ENCODE peak calls at places on chromosomes 16 and 17, in ten cellular contexts. X is dermis microvascular lymphatic vessel endothelial cell; Y is effector CD4-positive, alpha-beta T cell; M is GM12878; B is stimulated activated CD4-positive, alpha-beta T cell treated with anti-CD3 and anti-CD28 coated beads, Interleukin-1b, Interleukin-23, amount 100 ng/mL, for 4 hours; T is NCI-H2029 treated with DMSO at 0.1 percent for 48 hours; D is SK-N-DZ; K is hypothalamus; A is lower lobe of right lung; G is NCI-H774. W is an unnamed sample.

GRCh38 chr16:3157229-3158013 is 22.6 kb downstream of the ZNF213 start:
- DNase-seq in X (peak), D (peak), A (peak), G (peak), T (no peak), K (no peak), Y (peak), M (no peak), B (peak), W (peak)

GRCh38 chr17:42536048-42536371 is at the start of gene NAGLU:
- DNase-seq in D (peak), Y (peak), G (peak), M (peak), X (peak), T (peak), A (peak), K (peak), B (peak), W (peak)

GRCh38 chr17:48577330-48577945 is 712 bp downstream of the HOXB4 start:
- DNase-seq in M (no peak), K (no peak), B (no peak), A (no peak), T (no peak), Y (no peak), D (no peak), G (no peak), X (no peak), W (no peak)

GRCh38 chr17:34378664-34379101 is 15.7 kb upstream of the CCL1 start:
- DNase-seq in G (no peak), A (peak), D (no peak), T (no peak), B (no peak), M (peak), Y (no peak), X (no peak), K (no peak), W (peak)

GRCh38 chr17:19759934-19760530 is 11.9 kb upstream of the ALDH3A1 start:
- DNase-seq in Y (no peak), B (no peak), A (no peak), D (peak), K (no peak), T (no peak), G (no peak), X (no peak), M (no peak), W (no peak)

GRCh38 chr17:17537311-17538099 is 41.3 kb upstream of the RASD1 start:
- DNase-seq in B (no peak), D (no peak), A (no peak), T (no peak), G (no peak), M (no peak), X (no peak), K (no peak), Y (no peak), W (no peak)

GRCh38 chr17:77125432-77125901 is 15.3 kb upstream of the SEC14L1 start:
- DNase-seq in K (no peak), Y (no peak), G (peak), M (no peak), X (peak), T (no peak), D (no peak), A (no peak), B (no peak), W (no peak)

GRCh38 chr16:56311208-56312027 is 113.9 kb downstream of the AMFR start:
- DNase-seq in G (peak), Y (no peak), M (no peak), T (peak), B (no peak), D (no peak), K (no peak), X (no peak), A (no peak), W (no peak)

GRCh38 chr17:5329784-5330557 is 47.9 kb downstream of the RABEP1 start:
- DNase-seq in X (no peak), A (no peak), M (peak), T (no peak), K (no peak), G (no peak), B (no peak), Y (no peak), D (no peak), W (no peak)

GRCh38 chr16:85234310-85235235 is 122.3 kb upstream of the CIBAR2 start:
- DNase-seq in M (no peak), Y (no peak), A (peak), K (no peak), T (no peak), X (peak), G (no peak), D (peak), B (no peak), W (no peak)

GRCh38 chr16:4508806-4509205 is 29.8 kb downstream of the CDIP1 start:
- DNase-seq in G (no peak), B (no peak), T (no peak), D (no peak), K (no peak), A (no peak), X (no peak), Y (no peak), M (no peak), W (no peak)

GRCh38 chr16:1542166-1542500 is 8.7 kb downstream of the TMEM204 start:
- DNase-seq in X (no peak), A (no peak), Y (no peak), M (no peak), B (no peak), T (no peak), D (no peak), G (no peak), K (no peak), W (no peak)

W was measured in MV-4-11.